ENCODE peak calls at places on chromosomes 13 and 19, in six cellular contexts. Q is tibial nerve; X is thyroid gland; T is mesenchymal stem cell; R is CD8-positive, alpha-beta T cell; B is ovary. Y is an unnamed sample.

GRCh38 chr13:110106726-110107125 is 200.2 kb downstream of the COL4A1 start:
- DNase-seq in Q (peak; percentile 2), X (peak; percentile 91), T (no peak), R (no peak), B (no peak), Y (no peak)

GRCh38 chr19:2887391-2887914 is 13.3 kb upstream of the ZNF57 start:
- DNase-seq in Q (peak; percentile 19), X (no peak), T (peak; percentile 64), R (no peak), B (no peak), Y (no peak)

GRCh38 chr13:43991773-43992201 is 112.1 kb downstream of the LACC1 start:
- DNase-seq in Q (no peak), X (no peak), T (no peak), R (no peak), B (no peak), Y (no peak)

GRCh38 chr13:39897636-39898035 is 242.2 kb downstream of the COG6 start:
- DNase-seq in Q (no peak), X (no peak), T (no peak), R (no peak), B (no peak), Y (no peak)

GRCh38 chr13:99636728-99637353 is 135.6 kb downstream of the TM9SF2 start:
- DNase-seq in Q (no peak), X (no peak), T (no peak), R (no peak), B (no peak), Y (no peak)

GRCh38 chr19:2270157-2270571 is 11.8 kb downstream of the PEAK3 start:
- DNase-seq in Q (peak; percentile 60), X (peak; percentile 43), T (no peak), R (no peak), B (peak; percentile 72), Y (no peak)

GRCh38 chr13:70249332-70250064 is 141.2 kb upstream of the KLHL1 start:
- DNase-seq in Q (no peak), X (no peak), T (peak; percentile 91), R (no peak), B (no peak), Y (no peak)

GRCh38 chr19:45160870-45161714 is at the start of gene NKPD1:
- DNase-seq in Q (no peak), X (peak; percentile 83), T (no peak), R (no peak), B (no peak), Y (no peak)

GRCh38 chr13:114063545-114064515 is 68.6 kb downstream of the RASA3 start:
- DNase-seq in Q (no peak), X (no peak), T (peak; percentile 67), R (no peak), B (peak; percentile 58), Y (no peak)

GRCh38 chr19:52941941-52942370 is 18.7 kb upstream of the ZNF888 start:
- DNase-seq in Q (peak; percentile 18), X (peak; percentile 43), T (peak; percentile 50), R (peak; percentile 6), B (peak; percentile 45), Y (no peak)

GRCh38 chr19:35045667-35046300 is 4.3 kb downstream of the HPN start:
- DNase-seq in Q (no peak), X (peak; percentile 30), T (peak; percentile 41), R (no peak), B (peak; percentile 18), Y (no peak)

GRCh38 chr13:111076156-111077013 is 38.7 kb upstream of the ARHGEF7 start:
- DNase-seq in Q (no peak), X (no peak), T (no peak), R (no peak), B (no peak), Y (no peak)

GRCh38 chr13:49935171-49936084 is 712 bp downstream of the SPRYD7 start:
- DNase-seq in Q (peak; percentile 13), X (peak; percentile 23), T (peak; percentile 86), R (peak; percentile 24), B (no peak), Y (peak; percentile 12)

GRCh38 chr13:24822640-24823039 is 58.7 kb downstream of the RNF17 start:
- DNase-seq in Q (no peak), X (no peak), T (no peak), R (no peak), B (no peak), Y (no peak)

GRCh38 chr13:43132228-43132627 is 108.8 kb downstream of the DNAJC15 start:
- DNase-seq in Q (no peak), X (peak; percentile 25), T (peak; percentile 48), R (no peak), B (no peak), Y (no peak)

DNA sequence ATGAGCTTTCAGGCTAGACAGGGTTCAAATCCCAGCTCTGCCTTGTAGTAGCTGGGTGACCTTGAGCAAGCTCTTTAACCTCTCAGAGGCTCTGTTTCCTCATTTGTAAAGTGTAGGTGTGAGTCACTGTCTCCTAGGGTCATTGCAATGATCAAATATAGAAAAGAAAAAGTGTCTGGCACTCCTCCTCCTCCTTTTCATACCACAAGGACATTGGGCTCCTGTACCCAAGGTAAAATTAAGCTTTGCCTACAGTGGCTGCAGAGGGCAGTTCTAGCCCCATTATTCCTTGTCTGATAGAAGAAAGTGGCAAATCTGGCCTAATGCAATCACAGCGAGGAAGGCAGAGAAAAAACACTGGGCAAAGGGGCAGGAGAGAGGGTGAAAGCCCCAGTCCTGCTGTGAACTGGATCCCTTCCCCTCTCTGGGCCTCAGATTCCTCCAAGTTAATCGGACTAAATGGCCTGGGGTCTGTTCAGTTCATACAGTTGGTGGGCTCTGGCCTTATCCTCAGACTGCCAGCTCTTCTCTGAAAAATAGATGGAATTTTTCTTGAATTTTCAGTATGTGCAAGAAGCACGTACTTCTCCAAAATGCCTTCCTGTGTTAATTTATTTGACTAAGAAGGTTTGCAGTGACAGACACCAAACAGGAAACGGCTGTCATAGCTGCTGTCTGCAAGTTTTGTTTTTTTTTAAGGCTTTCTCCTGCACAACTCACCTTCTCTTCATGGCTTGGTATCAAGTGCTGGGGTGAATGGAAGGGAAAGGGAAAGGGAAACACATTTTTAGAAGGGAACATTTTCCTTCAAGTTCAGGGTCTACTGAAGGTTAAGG is 35.3 kb downstream of the RGCC start:
- DNase-seq in Q (no peak), X (no peak), T (peak; percentile 9), R (no peak), B (no peak), Y (no peak)
- H3K4me3 ChIP-seq in Q (no peak overlapping the region), X (no peak overlapping the region), T (no peak overlapping the region), R (no peak overlapping the region), B (no peak overlapping the region), Y (peak overlapping the region; percentile 14)

DNA sequence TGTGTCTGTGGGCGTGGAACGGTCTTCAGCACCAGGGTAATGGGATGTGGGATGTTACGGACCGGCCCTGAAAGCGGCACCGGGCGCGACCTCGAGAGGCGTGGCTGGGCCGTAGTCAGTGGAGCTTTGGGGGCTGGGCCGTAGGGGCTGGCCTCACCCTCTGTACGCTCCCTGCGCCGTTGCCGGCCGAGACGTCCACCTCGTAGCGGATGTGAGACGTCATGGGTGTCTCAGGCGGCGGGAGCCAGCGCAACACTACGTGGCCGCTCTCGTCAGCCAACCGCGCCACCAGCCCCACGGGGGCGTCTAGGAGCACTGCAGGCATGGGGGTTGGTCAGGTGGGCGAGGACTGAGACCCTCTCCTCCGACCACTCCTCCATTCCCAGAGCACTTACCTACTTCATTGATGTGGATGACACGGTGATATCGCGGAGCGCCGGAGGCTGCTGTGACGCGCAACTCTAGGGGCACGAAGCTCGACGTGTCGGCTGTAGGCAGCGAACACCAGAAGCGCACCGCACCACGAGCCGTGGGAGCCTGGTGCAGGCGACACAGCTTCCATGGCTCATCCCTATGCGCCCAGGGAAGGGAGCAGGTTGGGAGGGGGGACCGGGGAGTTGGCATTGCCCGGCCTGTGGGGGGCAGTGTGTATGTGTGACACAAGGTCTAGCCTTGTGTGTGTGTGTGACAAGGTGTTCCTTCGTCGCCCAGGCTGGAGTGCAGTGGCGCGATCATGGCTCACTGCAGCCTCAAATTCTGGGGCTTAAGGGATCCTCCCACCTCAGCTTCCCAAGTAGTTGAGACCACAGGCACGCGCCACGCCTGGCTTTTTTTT is 2.4 kb downstream of the EPOR start:
- DNase-seq in Q (peak; percentile 16), X (no peak), T (peak; percentile 94), R (peak; percentile 55), B (peak; percentile 66), Y (peak; percentile 76)
- H3K27ac ChIP-seq in Q (no peak overlapping the region), X (no peak overlapping the region), T (no peak overlapping the region), R (peak overlapping the region; percentile 80), B (no peak overlapping the region), Y (peak overlapping the region; percentile 83)

GRCh38 chr19:682678-683320 is 6.6 kb downstream of the FSTL3 start:
- DNase-seq in Q (no peak), X (no peak), T (no peak), R (no peak), B (peak; percentile 62), Y (no peak)

GRCh38 chr19:679418-680286 is 3.5 kb downstream of the FSTL3 start:
- DNase-seq in Q (peak; percentile 41), X (peak; percentile 47), T (peak; percentile 90), R (no peak), B (peak; percentile 88), Y (no peak)

GRCh38 chr19:680287-681028 is 4.3 kb downstream of the FSTL3 start:
- DNase-seq in Q (peak; percentile 99), X (peak; percentile 100), T (peak; percentile 97), R (peak; percentile 99), B (peak; percentile 100), Y (peak; percentile 100)

GRCh38 chr19:681638-682037 is 5.4 kb downstream of the FSTL3 start:
- DNase-seq in Q (no peak), X (no peak), T (no peak), R (no peak), B (no peak), Y (no peak)

GRCh38 chr19:681029-681626 is 4.9 kb downstream of the FSTL3 start:
- DNase-seq in Q (no peak), X (no peak), T (no peak), R (no peak), B (peak; percentile 86), Y (no peak)
- H3K4me3 ChIP-seq in Q (no peak overlapping the region), X (no peak overlapping the region), T (peak overlapping the region; percentile 75), R (peak overlapping the region; percentile 94), B (peak overlapping the region; percentile 59), Y (peak overlapping the region; percentile 60)

GRCh38 chr13:101307181-101307701 is 109.1 kb downstream of the NALCN start:
- DNase-seq in Q (no peak), X (peak; percentile 48), T (peak; percentile 82), R (no peak), B (no peak), Y (no peak)

GRCh38 chr13:101308247-101309013 is 107.9 kb downstream of the NALCN start:
- DNase-seq in Q (no peak), X (no peak), T (no peak), R (no peak), B (no peak), Y (no peak)

GRCh38 chr13:101305981-101306411 is 110.3 kb downstream of the NALCN start:
- DNase-seq in Q (no peak), X (no peak), T (no peak), R (no peak), B (no peak), Y (no peak)

GRCh38 chr13:101306773-101307172 is 109.5 kb downstream of the NALCN start:
- DNase-seq in Q (no peak), X (no peak), T (no peak), R (no peak), B (no peak), Y (no peak)

DNA sequence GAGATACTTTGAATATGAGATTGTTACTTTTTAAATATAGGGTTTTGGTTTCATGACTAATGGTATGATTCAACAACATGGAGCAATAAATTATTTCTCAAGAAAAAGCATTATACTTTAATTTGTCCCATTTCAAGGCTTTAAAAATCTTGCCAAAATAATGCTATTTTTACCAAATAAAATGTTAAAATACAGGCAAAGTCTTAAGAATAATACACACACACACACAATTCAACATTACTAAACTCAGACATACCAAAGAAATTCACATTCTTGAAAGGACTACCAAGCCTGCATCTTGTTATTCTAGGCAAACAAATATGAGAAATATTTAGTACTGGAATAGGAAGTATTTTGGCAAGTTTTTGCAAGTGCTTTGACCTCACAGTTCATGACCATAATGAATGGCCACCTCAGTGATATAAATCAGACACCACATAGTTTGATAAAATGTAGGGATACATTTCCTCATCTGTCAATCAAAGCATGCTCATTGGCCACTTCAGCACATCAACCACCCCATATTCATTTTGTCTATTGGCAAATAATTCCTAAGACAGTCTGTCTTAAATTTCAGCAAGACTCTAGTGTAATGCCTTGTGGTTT is 107.2 kb downstream of the NALCN start:
- DNase-seq in Q (no peak), X (no peak), T (no peak), R (no peak), B (no peak), Y (no peak)
- H3K27ac ChIP-seq in Q (no peak overlapping the region), X (no peak overlapping the region), T (no peak overlapping the region), R (no peak overlapping the region), B (no peak overlapping the region), Y (no peak overlapping the region)